ENCODE peak calls at places on chromosome 20, in ten cellular contexts. A is CD4-positive, alpha-beta T cell; D is H54; T is occipital lobe; H is WERI-Rb-1; Q is NCI-H1436; N is AG08395; O is tibial nerve; B is fibroblast of the conjunctiva; C is HTR-8/SVneo. M is an unnamed sample.

GRCh38 chr20:53124075-53124532 is 151.9 kb downstream of the TSHZ2 start:
- DNase-seq in A (no peak), D (no peak), T (no peak), H (no peak), Q (no peak), N (no peak), O (peak; percentile 72), B (no peak), C (no peak), M (no peak)

GRCh38 chr20:46568570-46569129 is 18.2 kb upstream of the OCSTAMP start:
- DNase-seq in A (no peak), D (peak; percentile 47), T (peak; percentile 78), H (no peak), Q (peak; percentile 29), N (peak; percentile 62), O (peak; percentile 81), B (peak; percentile 46), C (peak; percentile 53), M (no peak)

GRCh38 chr20:50496773-50497375 is 13.3 kb upstream of the PTPN1 start:
- DNase-seq in A (no peak), D (no peak), T (no peak), H (no peak), Q (no peak), N (no peak), O (no peak), B (no peak), C (peak; percentile 80), M (no peak)

GRCh38 chr20:31596831-31597482 is 8.1 kb upstream of the ID1 start:
- DNase-seq in A (no peak), D (no peak), T (no peak), H (no peak), Q (no peak), N (peak; percentile 0), O (no peak), B (no peak), C (no peak), M (no peak)

GRCh38 chr20:44581515-44581914 is 864 bp upstream of the PKIG start:
- DNase-seq in A (no peak), D (no peak), T (no peak), H (no peak), Q (no peak), N (no peak), O (no peak), B (no peak), C (no peak), M (no peak)

GRCh38 chr20:53708129-53708968 is 114.7 kb upstream of the ZNF217 start:
- DNase-seq in A (no peak), D (no peak), T (no peak), H (no peak), Q (no peak), N (peak; percentile 49), O (no peak), B (no peak), C (peak; percentile 83), M (no peak)

GRCh38 chr20:63064310-63064709 is 57.5 kb upstream of the BHLHE23 start:
- DNase-seq in A (peak; percentile 20), D (no peak), T (no peak), H (no peak), Q (no peak), N (no peak), O (no peak), B (no peak), C (no peak), M (no peak)

GRCh38 chr20:41340327-41341055 is at the start of gene LPIN3:
- DNase-seq in A (peak; percentile 51), D (peak; percentile 81), T (no peak), H (peak; percentile 91), Q (peak; percentile 32), N (peak; percentile 96), O (peak; percentile 89), B (peak; percentile 84), C (peak; percentile 97), M (peak; percentile 29)

GRCh38 chr20:47792021-47792618 is 6.8 kb upstream of the SULF2 start:
- DNase-seq in A (no peak), D (peak; percentile 72), T (no peak), H (no peak), Q (no peak), N (peak; percentile 84), O (peak; percentile 92), B (peak; percentile 93), C (peak; percentile 57), M (no peak)

GRCh38 chr20:37940161-37940560 is 37.2 kb downstream of the VSTM2L start:
- DNase-seq in A (no peak), D (no peak), T (no peak), H (no peak), Q (no peak), N (no peak), O (no peak), B (no peak), C (no peak), M (no peak)

GRCh38 chr20:63488331-63489251 is 10.3 kb downstream of the EEF1A2 start:
- DNase-seq in A (no peak), D (no peak), T (no peak), H (no peak), Q (no peak), N (no peak), O (no peak), B (no peak), C (no peak), M (no peak)

M was measured in stimulated activated CD8-positive, alpha-beta memory T cell treated with anti-CD3 and anti-CD28 coated beads, Interleukin-15, amount 100 ng/mL, for 24 hours.